ENCODE peak calls at places on chromosomes 5 and 9, in nine cellular contexts. S is GM10248; A is BJ; R is activated CD4-positive, alpha-beta T cell treated with anti-CD3 and anti-CD28 coated beads for 48 hours; H is Jurkat, Clone E6-1; N is stimulated activated CD4-positive, alpha-beta T cell treated with anti-CD3 and anti-CD28 coated beads, Interleukin-12 subunit alpha, Interleukin-12 subunit beta, amount 100 ng/mL, for 4 hours; E is GM20000; U is fibroblast of pulmonary artery; J is Calu3. Q is an unnamed sample.

GRCh38 chr5:31583129-31583528 is 51.0 kb downstream of the C5orf22 start:
- DNase-seq in R (no peak), N (no peak), H (no peak), E (no peak), S (no peak), U (no peak), A (no peak), J (no peak), Q (no peak)

GRCh38 chr5:141512390-141513020 is 23.6 kb downstream of the PCDHGC5 start:
- DNase-seq in N (peak; percentile 85), U (peak; percentile 63), A (no peak), E (peak; percentile 78), R (peak; percentile 94), J (peak; percentile 84), H (peak; percentile 48), S (peak; percentile 85), Q (peak; percentile 97)

GRCh38 chr5:119810217-119810616 is 180.9 kb downstream of the FAM170A start:
- DNase-seq in U (no peak), E (no peak), R (no peak), J (no peak), A (no peak), S (no peak), H (no peak), N (no peak), Q (no peak)

GRCh38 chr5:168085321-168086040 is 206.0 kb upstream of the WWC1 start:
- DNase-seq in N (no peak), S (no peak), A (no peak), H (no peak), E (no peak), R (no peak), U (peak; percentile 16), J (no peak), Q (no peak)

GRCh38 chr5:142433526-142434321 is 108.9 kb upstream of the SPRY4 start:
- DNase-seq in A (peak; percentile 18), H (no peak), U (peak; percentile 72), R (no peak), N (no peak), E (no peak), J (peak; percentile 13), S (no peak), Q (no peak)

GRCh38 chr5:138035605-138036537 is 3.0 kb upstream of the FAM13B start:
- DNase-seq in N (peak; percentile 28), A (peak; percentile 53), J (peak; percentile 80), E (peak; percentile 66), S (peak; percentile 56), U (peak; percentile 93), R (peak; percentile 68), H (peak; percentile 79), Q (peak; percentile 92)

GRCh38 chr9:125329978-125330377 is 68.4 kb downstream of the GAPVD1 start:
- DNase-seq in U (no peak), A (no peak), J (no peak), S (no peak), N (no peak), H (no peak), R (no peak), E (no peak), Q (no peak)

GRCh38 chr5:59485629-59486439 is 407.7 kb downstream of the PDE4D start:
- DNase-seq in E (no peak), J (no peak), A (no peak), R (no peak), U (no peak), N (no peak), H (no peak), S (no peak), Q (no peak)

GRCh38 chr9:29475471-29475870 is 1902.2 kb upstream of the C9orf72 start:
- DNase-seq in U (no peak), H (no peak), S (no peak), N (no peak), A (no peak), E (no peak), R (no peak), J (no peak), Q (no peak)

GRCh38 chr5:101942321-101942882 is 353.7 kb downstream of the SLCO4C1 start:
- DNase-seq in U (peak; percentile 7), N (no peak), A (no peak), J (peak; percentile 56), E (peak; percentile 44), H (peak; percentile 37), R (peak; percentile 3), S (peak; percentile 14), Q (peak; percentile 75)

GRCh38 chr5:93791520-93791972 is 50.1 kb upstream of the POU5F2 start:
- DNase-seq in H (no peak), A (no peak), U (peak; percentile 7), R (no peak), N (no peak), E (no peak), S (no peak), J (no peak), Q (no peak)

Q was measured in Karpas-422.